ENCODE peak calls at places on chromosomes 12 and 14, in eight cellular contexts. U is A549, E is cardiac muscle cell, H is BE2C, B is psoas muscle, N is tibial nerve, F is IMR-90, G is stomach. M is an unnamed sample.

GRCh38 chr12:44874981-44875416 is 1.1 kb downstream of the NELL2 start:
- DNase-seq in F (no peak), U (no peak), E (no peak), N (no peak), B (no peak), H (no peak), G (no peak), M (peak; percentile 6)

GRCh38 chr12:108482717-108483212 is 32.3 kb upstream of the FICD start:
- DNase-seq in H (no peak), E (no peak), U (no peak), N (no peak), B (no peak), G (no peak), F (peak; percentile 6), M (no peak)

GRCh38 chr12:57069522-57069921 is 9.1 kb downstream of the NEMP1 start:
- DNase-seq in B (no peak), E (peak; percentile 82), N (no peak), F (peak; percentile 87), G (peak; percentile 60), H (peak; percentile 63), U (peak; percentile 48), M (peak; percentile 52)

GRCh38 chr12:111529424-111530368 is 69.4 kb downstream of the ATXN2 start:
- DNase-seq in F (peak; percentile 59), G (peak; percentile 29), E (peak; percentile 52), H (peak; percentile 58), U (peak; percentile 88), B (no peak), N (no peak), M (peak; percentile 42)

GRCh38 chr12:116864371-116865160 is 16.7 kb downstream of the HRK start:
- DNase-seq in G (no peak), U (no peak), B (no peak), E (no peak), N (no peak), F (peak; percentile 87), H (no peak), M (no peak)

GRCh38 chr12:115507951-115508722 is 769.4 kb downstream of the MED13L start:
- DNase-seq in B (no peak), N (no peak), E (peak; percentile 22), F (no peak), U (no peak), H (no peak), G (no peak), M (no peak)

GRCh38 chr14:49971156-49972141 is 78.6 kb downstream of the ARF6 start:
- DNase-seq in F (peak; percentile 25), B (no peak), H (no peak), U (no peak), G (no peak), N (no peak), E (no peak), M (peak; percentile 20)

GRCh38 chr14:80602931-80603330 is 338.6 kb downstream of the CEP128 start:
- DNase-seq in U (no peak), E (no peak), B (no peak), H (no peak), N (no peak), F (no peak), G (no peak), M (no peak)

GRCh38 chr14:81385824-81386223 is 14.3 kb downstream of the STON2 start:
- DNase-seq in U (no peak), E (no peak), G (no peak), F (no peak), H (no peak), B (no peak), N (no peak), M (no peak)

GRCh38 chr12:5222729-5223128 is 179.1 kb downstream of the KCNA5 start:
- DNase-seq in G (no peak), H (no peak), N (no peak), B (no peak), U (no peak), E (no peak), F (no peak), M (no peak)

GRCh38 chr14:95500201-95500681 is 16.2 kb downstream of the SYNE3 start:
- DNase-seq in H (no peak), U (no peak), F (no peak), N (no peak), G (no peak), B (no peak), E (no peak), M (no peak)

GRCh38 chr12:47272412-47273190 is 192.8 kb upstream of the AMIGO2 start:
- DNase-seq in B (no peak), N (no peak), E (no peak), H (no peak), G (no peak), U (no peak), F (no peak), M (no peak)

GRCh38 chr12:124532331-124532750 is 35.1 kb downstream of the NCOR2 start:
- DNase-seq in H (peak; percentile 62), G (no peak), E (peak; percentile 58), U (no peak), N (no peak), B (no peak), F (no peak), M (no peak)

GRCh38 chr14:65769151-65769550 is 356.6 kb downstream of the FUT8 start:
- DNase-seq in G (no peak), F (no peak), N (no peak), H (no peak), B (no peak), E (no peak), U (no peak), M (no peak)

GRCh38 chr12:203462-204260 is 10.3 kb downstream of the SLC6A12 start:
- DNase-seq in U (peak; percentile 53), F (no peak), E (peak; percentile 75), G (no peak), N (no peak), H (peak; percentile 56), B (peak; percentile 73), M (no peak)

GRCh38 chr14:96204151-96205058 is at the start of gene BDKRB2:
- DNase-seq in H (peak; percentile 91), N (peak; percentile 61), F (peak; percentile 92), G (peak; percentile 72), E (peak; percentile 76), U (peak; percentile 94), B (peak; percentile 71), M (no peak)

GRCh38 chr14:100955201-100955600 is 51.7 kb upstream of the RTL1 start:
- DNase-seq in H (no peak), B (no peak), G (no peak), U (peak; percentile 3), E (no peak), N (no peak), F (peak; percentile 77), M (no peak)

GRCh38 chr12:80001562-80001961 is 66.7 kb upstream of the PPP1R12A start:
- DNase-seq in H (no peak), E (no peak), B (no peak), U (no peak), N (no peak), F (no peak), G (no peak), M (no peak)

GRCh38 chr12:107320929-107321618 is 227.7 kb upstream of the CRY1 start:
- DNase-seq in H (no peak), G (no peak), E (peak; percentile 30), B (peak; percentile 54), N (no peak), F (peak; percentile 26), U (peak; percentile 37), M (peak; percentile 56)

GRCh38 chr12:133156125-133156690 is 25.1 kb upstream of the ZNF268 start:
- DNase-seq in G (no peak), E (no peak), F (no peak), N (no peak), B (no peak), H (no peak), U (no peak), M (no peak)
- H3K9me3 ChIP-seq in G (peaks cover 100% of the 10 kb centered on the region), E (peaks cover 22% of the 10 kb centered on the region), F (peaks cover 62% of the 10 kb centered on the region), N (peaks cover 4% of the 10 kb centered on the region), B (peaks cover 97% of the 10 kb centered on the region), H (peaks cover 7% of the 10 kb centered on the region), U (peaks cover 97% of the 10 kb centered on the region), M (peaks cover 75% of the 10 kb centered on the region)

GRCh38 chr12:120249875-120250795 is 15.4 kb downstream of the PXN start:
- DNase-seq in N (peak; percentile 92), E (no peak), U (no peak), B (peak; percentile 92), H (no peak), G (no peak), F (no peak), M (peak; percentile 20)

GRCh38 chr12:120249266-120249874 is 16.2 kb downstream of the PXN start:
- DNase-seq in H (no peak), G (no peak), E (no peak), F (no peak), N (no peak), U (no peak), B (peak; percentile 48), M (no peak)

GRCh38 chr12:120247183-120247582 is 18.3 kb downstream of the PXN start:
- DNase-seq in G (peak; percentile 51), B (peak; percentile 53), F (no peak), U (no peak), N (no peak), H (no peak), E (no peak), M (no peak)

GRCh38 chr12:120242971-120243699 is 22.4 kb downstream of the PXN start:
- DNase-seq in B (no peak), G (no peak), N (no peak), H (no peak), U (no peak), F (no peak), E (no peak), M (no peak)

DNA sequence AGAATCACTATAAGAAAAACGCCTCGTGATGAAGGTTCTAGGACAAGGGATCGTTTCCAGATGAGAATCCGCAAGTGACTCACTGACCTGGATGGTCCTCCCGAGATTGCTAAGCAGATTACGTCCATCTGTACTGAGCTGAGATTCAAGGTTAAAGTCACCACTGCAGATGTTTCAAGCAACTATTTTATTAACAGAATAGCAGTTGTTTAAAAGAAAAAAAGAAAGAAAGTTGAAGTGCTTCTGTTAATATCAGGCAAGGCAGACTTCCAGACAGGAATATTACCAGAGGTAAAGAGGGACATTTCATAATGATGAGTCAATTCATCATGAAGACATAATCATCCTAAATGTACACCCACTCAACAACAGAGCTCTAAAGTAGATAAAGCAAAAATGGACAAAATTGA is 17.9 kb downstream of the PXN start:
- DNase-seq in U (no peak), F (peak; percentile 77), N (no peak), G (no peak), B (no peak), H (no peak), E (no peak), M (no peak)
- H3K4me1 ChIP-seq in U (peaks cover 81% of the 10 kb centered on the region), F (peaks cover 43% of the 10 kb centered on the region), N (no peaks in the 10 kb centered on the region), G (peaks cover 56% of the 10 kb centered on the region), B (peaks cover 83% of the 10 kb centered on the region), H (peaks cover 21% of the 10 kb centered on the region), E (peaks cover 36% of the 10 kb centered on the region), M (peaks cover 53% of the 10 kb centered on the region)

GRCh38 chr12:132294121-132295034 is 35.0 kb downstream of the GALNT9 start:
- DNase-seq in B (peak; percentile 43), F (no peak), N (no peak), E (no peak), U (no peak), G (no peak), H (no peak), M (no peak)
- H3K9me3 ChIP-seq in B (no peaks in the 10 kb centered on the region), F (peaks cover 22% of the 10 kb centered on the region), N (no peaks in the 10 kb centered on the region), E (no peaks in the 10 kb centered on the region), U (peaks cover 4% of the 10 kb centered on the region), G (no peaks in the 10 kb centered on the region), H (no peaks in the 10 kb centered on the region), M (no peaks in the 10 kb centered on the region)

DNA sequence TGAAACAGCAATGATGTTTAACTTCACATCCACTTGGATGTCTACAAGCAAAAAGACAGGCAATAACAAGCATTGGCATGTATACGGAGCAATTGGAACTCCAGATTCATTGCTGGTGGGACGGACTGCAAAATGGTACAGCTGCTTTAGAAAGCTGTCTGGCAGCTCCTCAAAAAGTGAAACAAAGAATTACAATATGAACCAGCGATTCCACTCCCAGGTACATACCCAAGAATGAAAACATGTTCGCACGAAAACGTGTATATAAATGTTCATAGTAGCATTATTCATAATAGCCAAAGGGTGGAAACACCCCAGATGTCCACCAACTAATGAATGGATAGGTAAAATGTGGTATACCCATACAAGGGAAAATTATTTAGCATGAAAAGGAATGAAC is 125.7 kb downstream of the HMGA2 start:
- DNase-seq in N (no peak), E (no peak), B (no peak), F (no peak), G (no peak), H (no peak), U (no peak), M (no peak)
- H3K4me1 ChIP-seq in N (no peaks in the 10 kb centered on the region), E (peaks cover 11% of the 10 kb centered on the region), B (peaks cover 7% of the 10 kb centered on the region), F (peaks cover 18% of the 10 kb centered on the region), G (no peaks in the 10 kb centered on the region), H (no peaks in the 10 kb centered on the region), U (peaks cover 40% of the 10 kb centered on the region), M (no peaks in the 10 kb centered on the region)